ENCODE peak calls at places on chromosomes 16 and 17, in eight cellular contexts. E is activated B cell treated with CpG ODN at 0.5 μM for 24 hours, F is NCI-H1436, N is hippocampal formation, P is anterior cingulate cortex, K is fibroblast of the conjunctiva, I is Calu3, T is small intestine. R is an unnamed sample.
A peak's percentile ranks its signal among the peaks of the same experiment; 100 is the strongest.

GRCh38 chr17:3886776-3887175 is 6.1 kb downstream of the CAMKK1 start:
- DNase-seq in E (no peak), T (peak; percentile 35), N (no peak), F (no peak), P (peak; percentile 19), I (no peak), K (no peak), R (no peak)

GRCh38 chr17:57481901-57482300 is 225.6 kb downstream of the MSI2 start:
- DNase-seq in T (no peak), K (peak; percentile 45), E (no peak), P (no peak), N (no peak), I (no peak), F (no peak), R (peak; percentile 63)

GRCh38 chr16:84726670-84727467 is 27.1 kb downstream of the USP10 start:
- DNase-seq in N (no peak), T (peak; percentile 68), E (peak; percentile 37), P (no peak), F (no peak), K (no peak), I (peak; percentile 31), R (peak; percentile 27)

GRCh38 chr17:40486513-40487370 is 14.7 kb downstream of the TNS4 start:
- DNase-seq in K (peak; percentile 64), I (no peak), P (no peak), N (no peak), F (no peak), E (no peak), T (no peak), R (peak; percentile 95)

GRCh38 chr17:75353176-75353575 is 52.3 kb downstream of the GRB2 start:
- DNase-seq in E (no peak), N (no peak), P (no peak), T (no peak), K (no peak), F (no peak), I (no peak), R (no peak)

GRCh38 chr17:68293490-68294195 is 2.3 kb downstream of the ARSG start:
- DNase-seq in F (no peak), T (no peak), P (no peak), K (no peak), I (no peak), N (no peak), E (no peak), R (no peak)

GRCh38 chr16:12153662-12154061 is 177.1 kb downstream of the SNX29 start:
- DNase-seq in K (no peak), E (no peak), T (no peak), P (no peak), N (no peak), F (no peak), I (no peak), R (no peak)

GRCh38 chr16:11632455-11632921 is 35.8 kb upstream of the SNN start:
- DNase-seq in K (peak; percentile 43), P (peak; percentile 33), F (no peak), T (no peak), N (no peak), E (no peak), I (peak; percentile 38), R (peak; percentile 81)

GRCh38 chr17:35361027-35361426 is 12.4 kb downstream of the SLFN11 start:
- DNase-seq in T (no peak), K (no peak), P (no peak), F (no peak), E (no peak), I (no peak), N (no peak), R (no peak)

GRCh38 chr17:72079700-72080099 is 41.1 kb upstream of the SOX9 start:
- DNase-seq in P (no peak), T (no peak), I (no peak), F (no peak), N (no peak), E (no peak), K (no peak), R (no peak)

GRCh38 chr17:78839762-78840529 is 668 bp downstream of the USP36 start:
- DNase-seq in N (no peak), E (no peak), K (peak; percentile 35), T (peak; percentile 48), I (peak; percentile 43), F (no peak), P (no peak), R (no peak)

GRCh38 chr16:83792391-83792790 is 15.4 kb upstream of the HSBP1 start:
- DNase-seq in N (no peak), P (no peak), F (no peak), T (no peak), E (no peak), I (no peak), K (no peak), R (no peak)

GRCh38 chr16:27330542-27330941 is 16.8 kb downstream of the IL4R start:
- DNase-seq in K (peak; percentile 87), N (no peak), T (no peak), F (no peak), E (no peak), I (no peak), P (no peak), R (peak; percentile 65)

R was measured in renal cortical epithelial cell.